ENCODE peak calls at places on chromosomes 7 and 10, in five cellular contexts. One of them, this sample, is unnamed.

GRCh38 chr7:57496395-57496794 is 46.4 kb downstream of the ZNF716 start:
- DNase-seq in heart left ventricle: no peak
- DNase-seq in heart right ventricle: no peak
- DNase-seq in fibroblast of the aortic adventitia: no peak
- DNase-seq in IMR-90: no peak
- DNase-seq in this sample: no peak

GRCh38 chr7:154440656-154441055 is 388.5 kb downstream of the DPP6 start:
- DNase-seq in heart left ventricle: no peak
- DNase-seq in heart right ventricle: no peak
- DNase-seq in fibroblast of the aortic adventitia: no peak
- DNase-seq in IMR-90: no peak
- DNase-seq in this sample: no peak

GRCh38 chr10:67815571-67816059 is 22.4 kb downstream of the DNAJC12 start:
- DNase-seq in heart left ventricle: no peak
- DNase-seq in heart right ventricle: no peak
- DNase-seq in fibroblast of the aortic adventitia: peak
- DNase-seq in IMR-90: peak
- DNase-seq in this sample: peak

GRCh38 chr10:80571352-80571751 is 33.6 kb downstream of the SH2D4B start:
- DNase-seq in heart left ventricle: no peak
- DNase-seq in heart right ventricle: no peak
- DNase-seq in fibroblast of the aortic adventitia: no peak
- DNase-seq in IMR-90: no peak
- DNase-seq in this sample: no peak

GRCh38 chr7:107147464-107148214 is 21.2 kb upstream of the HBP1 start:
- DNase-seq in heart left ventricle: no peak
- DNase-seq in heart right ventricle: no peak
- DNase-seq in fibroblast of the aortic adventitia: peak
- DNase-seq in IMR-90: peak
- DNase-seq in this sample: peak

GRCh38 chr7:141387521-141388217 is 163.5 kb upstream of the AGK start:
- DNase-seq in heart left ventricle: no peak
- DNase-seq in heart right ventricle: no peak
- DNase-seq in fibroblast of the aortic adventitia: no peak
- DNase-seq in IMR-90: no peak
- DNase-seq in this sample: no peak

GRCh38 chr7:147432068-147432467 is 1158.5 kb upstream of the C7orf33 start:
- DNase-seq in heart left ventricle: no peak
- DNase-seq in heart right ventricle: no peak
- DNase-seq in fibroblast of the aortic adventitia: peak
- DNase-seq in IMR-90: peak
- DNase-seq in this sample: peak

GRCh38 chr7:4771737-4772136 is 3.7 kb upstream of the AP5Z1 start:
- DNase-seq in heart left ventricle: no peak
- DNase-seq in heart right ventricle: no peak
- DNase-seq in fibroblast of the aortic adventitia: no peak
- DNase-seq in IMR-90: no peak
- DNase-seq in this sample: no peak

GRCh38 chr7:111697771-111698170 is 135.5 kb upstream of the IMMP2L start:
- DNase-seq in heart left ventricle: no peak
- DNase-seq in heart right ventricle: no peak
- DNase-seq in fibroblast of the aortic adventitia: no peak
- DNase-seq in IMR-90: peak
- DNase-seq in this sample: no peak

GRCh38 chr7:27242580-27243339 is at the start of gene EVX1:
- DNase-seq in heart left ventricle: no peak
- DNase-seq in heart right ventricle: no peak
- DNase-seq in fibroblast of the aortic adventitia: no peak
- DNase-seq in IMR-90: peak
- DNase-seq in this sample: peak

GRCh38 chr10:110717830-110718595 is 73.9 kb downstream of the RBM20 start:
- DNase-seq in heart left ventricle: peak
- DNase-seq in heart right ventricle: peak
- DNase-seq in fibroblast of the aortic adventitia: no peak
- DNase-seq in IMR-90: no peak
- DNase-seq in this sample: no peak

GRCh38 chr10:127492607-127493250 is 56.4 kb upstream of the NPS start:
- DNase-seq in heart left ventricle: no peak
- DNase-seq in heart right ventricle: no peak
- DNase-seq in fibroblast of the aortic adventitia: no peak
- DNase-seq in IMR-90: no peak
- DNase-seq in this sample: no peak

GRCh38 chr7:51060536-51060935 is 256.1 kb downstream of the COBL start:
- DNase-seq in heart left ventricle: no peak
- DNase-seq in heart right ventricle: no peak
- DNase-seq in fibroblast of the aortic adventitia: no peak
- DNase-seq in IMR-90: no peak
- DNase-seq in this sample: peak

GRCh38 chr7:114622189-114622588 is 207.6 kb downstream of the FOXP2 start:
- DNase-seq in heart left ventricle: no peak
- DNase-seq in heart right ventricle: no peak
- DNase-seq in fibroblast of the aortic adventitia: no peak
- DNase-seq in IMR-90: no peak
- DNase-seq in this sample: no peak

GRCh38 chr10:121695731-121696464 is 97.7 kb upstream of the FGFR2 start:
- DNase-seq in heart left ventricle: no peak
- DNase-seq in heart right ventricle: no peak
- DNase-seq in fibroblast of the aortic adventitia: no peak
- DNase-seq in IMR-90: no peak
- DNase-seq in this sample: no peak

GRCh38 chr10:50624866-50625491 is 1.2 kb upstream of the SGMS1 start:
- DNase-seq in heart left ventricle: peak
- DNase-seq in heart right ventricle: peak
- DNase-seq in fibroblast of the aortic adventitia: peak
- DNase-seq in IMR-90: peak
- DNase-seq in this sample: peak

GRCh38 chr10:112226439-112227248 is 43.1 kb upstream of the GPAM start:
- DNase-seq in heart left ventricle: no peak
- DNase-seq in heart right ventricle: no peak
- DNase-seq in fibroblast of the aortic adventitia: no peak
- DNase-seq in IMR-90: no peak
- DNase-seq in this sample: no peak

GRCh38 chr7:107614425-107614824 is 34.4 kb downstream of the BCAP29 start:
- DNase-seq in heart left ventricle: no peak
- DNase-seq in heart right ventricle: no peak
- DNase-seq in fibroblast of the aortic adventitia: peak
- DNase-seq in IMR-90: peak
- DNase-seq in this sample: peak

GRCh38 chr7:40057292-40057691 is 77.1 kb downstream of the MPLKIP start:
- DNase-seq in heart left ventricle: peak
- DNase-seq in heart right ventricle: peak
- DNase-seq in fibroblast of the aortic adventitia: peak
- DNase-seq in IMR-90: peak
- DNase-seq in this sample: peak

GRCh38 chr7:85554294-85554877 is 367.5 kb upstream of the SEMA3D start:
- DNase-seq in heart left ventricle: no peak
- DNase-seq in heart right ventricle: peak
- DNase-seq in fibroblast of the aortic adventitia: peak
- DNase-seq in IMR-90: peak
- DNase-seq in this sample: peak

GRCh38 chr7:16660702-16661464 is 14.9 kb downstream of the BZW2 start:
- DNase-seq in heart left ventricle: no peak
- DNase-seq in heart right ventricle: no peak
- DNase-seq in fibroblast of the aortic adventitia: peak
- DNase-seq in IMR-90: peak
- DNase-seq in this sample: peak

GRCh38 chr10:109845308-109845707 is 78.0 kb downstream of the XPNPEP1 start:
- DNase-seq in heart left ventricle: no peak
- DNase-seq in heart right ventricle: no peak
- DNase-seq in fibroblast of the aortic adventitia: no peak
- DNase-seq in IMR-90: no peak
- DNase-seq in this sample: no peak

GRCh38 chr7:151003572-151003971 is 12.8 kb downstream of the NOS3 start:
- DNase-seq in heart left ventricle: no peak
- DNase-seq in heart right ventricle: no peak
- DNase-seq in fibroblast of the aortic adventitia: no peak
- DNase-seq in IMR-90: no peak
- DNase-seq in this sample: no peak

GRCh38 chr7:131109011-131109756 is 218.5 kb upstream of the MKLN1 start:
- DNase-seq in heart left ventricle: no peak
- DNase-seq in heart right ventricle: no peak
- DNase-seq in fibroblast of the aortic adventitia: peak
- DNase-seq in IMR-90: peak
- DNase-seq in this sample: peak

DNA sequence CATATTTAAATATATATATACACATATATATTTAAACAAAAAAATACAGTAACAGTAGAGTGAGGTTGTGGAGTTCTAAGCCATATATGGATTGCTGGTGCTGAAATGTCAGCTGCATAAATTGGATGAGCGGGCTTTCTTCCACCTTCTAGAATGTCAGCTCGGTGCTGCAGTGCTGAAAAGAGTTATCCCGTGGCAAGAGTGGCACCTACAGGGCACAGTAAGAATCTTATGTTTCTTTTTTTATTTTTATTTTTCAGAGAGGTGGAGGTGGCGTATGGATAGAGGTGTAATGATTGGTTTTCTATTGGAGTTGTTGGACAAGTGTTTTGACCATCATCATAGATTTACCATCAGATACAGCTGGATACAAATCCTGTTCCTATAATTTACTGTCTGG is 86.2 kb upstream of the DYNC1I1 start:
- DNase-seq in heart left ventricle: peak
- DNase-seq in heart right ventricle: peak
- DNase-seq in fibroblast of the aortic adventitia: peak
- DNase-seq in IMR-90: peak
- DNase-seq in this sample: peak
- TF ChIP-seq CTCF in heart left ventricle: peak
- TF ChIP-seq CTCF in heart right ventricle: peak
- TF ChIP-seq CTCF in fibroblast of the aortic adventitia: peak
- TF ChIP-seq CTCF in IMR-90: peak
- TF ChIP-seq CTCF in this sample: peak

DNA sequence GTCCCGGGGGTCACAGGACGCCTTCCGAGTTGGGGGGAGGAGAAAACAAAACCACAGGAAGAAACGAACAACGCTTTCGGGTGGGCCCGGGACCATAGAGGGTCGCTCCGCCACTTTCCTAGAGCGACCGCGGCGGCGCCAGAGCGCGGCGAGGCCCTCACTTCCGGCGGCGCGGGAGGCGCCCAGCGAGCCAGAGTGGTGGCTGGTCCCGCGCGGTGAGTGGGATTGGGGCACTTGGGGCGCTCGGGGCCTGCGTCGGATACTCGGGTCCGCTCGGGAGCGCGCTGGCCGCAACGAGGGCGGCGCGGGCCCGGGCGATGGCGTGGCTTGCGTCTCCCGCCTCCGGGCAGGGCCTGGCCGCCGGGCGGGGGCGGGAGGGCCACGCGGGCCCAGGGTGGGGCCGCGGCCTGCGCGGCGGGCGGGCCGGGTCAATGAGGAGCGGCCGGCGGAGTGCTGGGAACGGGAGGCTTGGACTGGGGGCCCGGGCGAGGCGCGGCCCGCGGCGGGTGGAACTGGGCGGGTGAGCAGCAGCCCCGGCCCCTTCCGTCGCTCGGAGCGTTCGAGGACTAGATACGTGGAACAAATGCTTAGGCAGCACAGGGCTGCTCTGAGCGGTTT is at the start of gene ZNF22:
- DNase-seq in heart left ventricle: peak
- DNase-seq in heart right ventricle: peak
- DNase-seq in fibroblast of the aortic adventitia: peak
- DNase-seq in IMR-90: peak
- DNase-seq in this sample: peak
- TF ChIP-seq CTCF in heart left ventricle: peak
- TF ChIP-seq CTCF in heart right ventricle: peak
- TF ChIP-seq CTCF in fibroblast of the aortic adventitia: peak
- TF ChIP-seq CTCF in IMR-90: peak
- TF ChIP-seq CTCF in this sample: no peak

DNA sequence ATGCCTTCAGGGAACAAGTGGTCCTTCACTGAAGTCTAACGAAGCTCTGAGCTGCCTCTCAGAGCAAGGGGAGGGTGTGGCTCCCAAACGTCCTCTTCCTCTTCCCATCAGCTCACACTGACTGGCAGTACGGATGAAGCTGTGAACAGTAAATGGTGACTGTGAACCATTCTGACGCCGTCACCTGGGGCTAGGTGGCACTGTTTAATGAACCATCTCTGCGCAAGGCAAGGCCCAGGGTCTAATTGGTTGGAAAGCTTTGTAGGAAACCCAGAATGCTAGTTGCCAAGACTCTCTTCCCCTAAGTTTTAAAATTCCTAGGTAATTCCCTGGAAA is 156.1 kb upstream of the LYZL1 start:
- DNase-seq in heart left ventricle: peak
- DNase-seq in heart right ventricle: no peak
- DNase-seq in fibroblast of the aortic adventitia: no peak
- DNase-seq in IMR-90: no peak
- DNase-seq in this sample: no peak
- TF ChIP-seq CTCF in heart left ventricle: no peak
- TF ChIP-seq CTCF in heart right ventricle: no peak
- TF ChIP-seq CTCF in fibroblast of the aortic adventitia: no peak
- TF ChIP-seq CTCF in IMR-90: no peak
- TF ChIP-seq CTCF in this sample: no peak

GRCh38 chr7:149471289-149471953 is 10.6 kb upstream of the ZNF777 start:
- DNase-seq in heart left ventricle: no peak
- DNase-seq in heart right ventricle: no peak
- DNase-seq in fibroblast of the aortic adventitia: no peak
- DNase-seq in IMR-90: no peak
- DNase-seq in this sample: no peak

GRCh38 chr7:149473251-149473650 is 12.4 kb upstream of the ZNF777 start:
- DNase-seq in heart left ventricle: no peak
- DNase-seq in heart right ventricle: no peak
- DNase-seq in fibroblast of the aortic adventitia: no peak
- DNase-seq in IMR-90: no peak
- DNase-seq in this sample: no peak

GRCh38 chr7:149476791-149477190 is 15.9 kb upstream of the ZNF777 start:
- DNase-seq in heart left ventricle: no peak
- DNase-seq in heart right ventricle: no peak
- DNase-seq in fibroblast of the aortic adventitia: no peak
- DNase-seq in IMR-90: no peak
- DNase-seq in this sample: no peak

GRCh38 chr7:149475121-149476045 is 14.5 kb upstream of the ZNF777 start:
- DNase-seq in heart left ventricle: no peak
- DNase-seq in heart right ventricle: no peak
- DNase-seq in fibroblast of the aortic adventitia: no peak
- DNase-seq in IMR-90: no peak
- DNase-seq in this sample: no peak

DNA sequence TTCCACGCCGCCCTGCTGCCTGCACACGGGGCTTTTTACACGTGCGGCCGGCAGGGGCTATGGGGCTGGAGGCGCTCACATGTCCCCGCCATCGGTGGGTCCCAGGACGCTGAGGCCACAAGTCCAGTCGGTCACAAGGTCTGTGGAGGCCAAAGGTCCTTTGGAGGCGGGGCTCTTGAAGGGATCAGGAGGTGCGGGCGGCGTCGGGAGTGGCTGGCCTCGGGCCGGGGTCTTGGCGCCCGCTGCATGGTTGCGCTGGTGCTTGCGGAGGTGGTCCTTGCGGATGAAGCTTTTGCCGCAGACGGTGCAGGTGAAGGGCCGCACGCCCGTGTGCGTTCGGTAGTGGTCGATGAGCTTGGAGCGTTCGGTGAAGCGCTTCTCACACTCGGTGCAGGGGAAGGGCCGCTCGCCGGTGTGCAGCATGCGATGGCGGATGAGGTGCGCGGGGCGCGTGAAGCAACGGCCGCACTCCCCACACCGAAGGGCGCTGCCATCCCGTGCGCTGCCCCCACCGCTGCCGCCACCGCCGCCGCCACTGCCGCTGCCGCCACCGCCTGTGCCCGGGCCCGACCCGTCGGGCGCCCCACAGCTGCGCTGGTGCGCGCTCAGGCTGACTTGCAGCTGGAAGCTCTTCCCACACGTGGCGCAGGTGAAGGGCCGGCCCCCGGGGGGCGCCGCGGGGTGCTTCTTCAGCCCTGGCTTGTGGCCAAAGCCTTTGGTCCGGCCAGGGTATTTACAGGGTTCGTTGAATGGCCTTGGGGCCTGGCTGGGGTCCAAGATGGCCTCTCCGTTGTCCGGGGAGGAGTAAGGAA is 13.7 kb upstream of the ZNF777 start:
- DNase-seq in heart left ventricle: no peak
- DNase-seq in heart right ventricle: no peak
- DNase-seq in fibroblast of the aortic adventitia: no peak
- DNase-seq in IMR-90: no peak
- DNase-seq in this sample: no peak
- TF ChIP-seq CTCF in heart left ventricle: no peak
- TF ChIP-seq CTCF in heart right ventricle: no peak
- TF ChIP-seq CTCF in fibroblast of the aortic adventitia: no peak
- TF ChIP-seq CTCF in IMR-90: no peak
- TF ChIP-seq CTCF in this sample: no peak